ENCODE peak calls at places on chromosomes 16 and 17, in eight cellular contexts. J is stomach; W is cardiac fibroblast; I is fibroblast of lung; V is neural progenitor cell; P is left lung; K is bronchial epithelial cell; Z is CD8-positive, alpha-beta T cell. T is an unnamed sample.

GRCh38 chr17:15657868-15658775 is 26.0 kb downstream of the TRIM16 start:
- DNase-seq in J (no peak), W (no peak), I (no peak), V (no peak), P (no peak), K (peak), Z (no peak), T (no peak)

GRCh38 chr17:81039854-81040758 is 5.2 kb downstream of the BAIAP2 start:
- DNase-seq in J (no peak), W (peak), I (peak), V (no peak), P (no peak), K (peak), Z (no peak), T (no peak)

GRCh38 chr17:65537845-65538678 is 23.4 kb downstream of the AXIN2 start:
- DNase-seq in J (no peak), W (no peak), I (no peak), V (no peak), P (no peak), K (no peak), Z (no peak), T (no peak)

GRCh38 chr16:53695070-53695469 is 8.6 kb downstream of the RPGRIP1L start:
- DNase-seq in J (no peak), W (no peak), I (peak), V (no peak), P (no peak), K (peak), Z (no peak), T (no peak)

GRCh38 chr17:43543771-43544575 is 2.2 kb downstream of the ETV4 start:
- DNase-seq in J (no peak), W (no peak), I (no peak), V (no peak), P (no peak), K (no peak), Z (no peak), T (no peak)

GRCh38 chr16:57807968-57808528 is 5.8 kb upstream of the KIFC3 start:
- DNase-seq in J (peak), W (peak), I (peak), V (peak), P (peak), K (peak), Z (peak), T (no peak)

GRCh38 chr17:14299261-14300093 is 1.4 kb upstream of the HS3ST3B1 start:
- DNase-seq in J (peak), W (peak), I (peak), V (peak), P (no peak), K (no peak), Z (peak), T (no peak)

GRCh38 chr17:79619636-79620206 is 8.9 kb upstream of the RBFOX3 start:
- DNase-seq in J (no peak), W (no peak), I (no peak), V (no peak), P (peak), K (no peak), Z (no peak), T (peak)

GRCh38 chr17:18859256-18859655 is 1.3 kb downstream of the PRPSAP2 start:
- DNase-seq in J (no peak), W (peak), I (peak), V (peak), P (no peak), K (peak), Z (no peak), T (peak)

GRCh38 chr16:49912688-49913087 is 56.8 kb upstream of the ZNF423 start:
- DNase-seq in J (no peak), W (no peak), I (no peak), V (no peak), P (no peak), K (no peak), Z (no peak), T (no peak)

GRCh38 chr16:75762746-75763145 is 36.5 kb upstream of the CPHXL start:
- DNase-seq in J (no peak), W (no peak), I (no peak), V (no peak), P (no peak), K (no peak), Z (no peak), T (no peak)

GRCh38 chr16:68739964-68740627 is 3.0 kb downstream of the CDH1 start:
- DNase-seq in J (no peak), W (no peak), I (no peak), V (no peak), P (no peak), K (peak), Z (no peak), T (no peak)

GRCh38 chr16:21277927-21278706 is at the start of gene CRYM:
- DNase-seq in J (peak), W (peak), I (peak), V (peak), P (peak), K (peak), Z (peak), T (peak)

GRCh38 chr17:76951375-76951905 is 83.2 kb downstream of the MGAT5B start:
- DNase-seq in J (no peak), W (no peak), I (no peak), V (no peak), P (no peak), K (no peak), Z (no peak), T (no peak)

GRCh38 chr16:21598676-21599157 is 660 bp upstream of the METTL9 start:
- DNase-seq in J (no peak), W (no peak), I (no peak), V (no peak), P (peak), K (no peak), Z (no peak), T (no peak)

GRCh38 chr17:12627177-12627629 is 38.5 kb upstream of the MYOCD start:
- DNase-seq in J (peak), W (peak), I (peak), V (no peak), P (no peak), K (peak), Z (no peak), T (no peak)

GRCh38 chr16:71883849-71884638 is at the start of gene ZNF821:
- DNase-seq in J (peak), W (peak), I (peak), V (peak), P (peak), K (peak), Z (peak), T (peak)

GRCh38 chr16:54169112-54169511 is 117.5 kb downstream of the IRX3 start:
- DNase-seq in J (no peak), W (no peak), I (no peak), V (no peak), P (no peak), K (no peak), Z (no peak), T (no peak)

GRCh38 chr17:74780443-74781238 is 4.5 kb upstream of the NAT9 start:
- DNase-seq in J (no peak), W (no peak), I (peak), V (peak), P (no peak), K (no peak), Z (peak), T (no peak)

GRCh38 chr17:21523482-21524210 is 147.5 kb downstream of the KCNJ12 start:
- DNase-seq in J (no peak), W (no peak), I (no peak), V (no peak), P (no peak), K (no peak), Z (no peak), T (no peak)

GRCh38 chr16:53968454-53968853 is 264.5 kb downstream of the FTO start:
- DNase-seq in J (no peak), W (no peak), I (no peak), V (no peak), P (no peak), K (peak), Z (no peak), T (no peak)

GRCh38 chr17:82128287-82128686 is 30.3 kb upstream of the FASN start:
- DNase-seq in J (no peak), W (no peak), I (no peak), V (no peak), P (no peak), K (no peak), Z (peak), T (no peak)

GRCh38 chr17:29533976-29534375 is 32.9 kb downstream of the ABHD15 start:
- DNase-seq in J (no peak), W (no peak), I (no peak), V (no peak), P (no peak), K (no peak), Z (no peak), T (no peak)

GRCh38 chr17:63082273-63082861 is 116.3 kb downstream of the TANC2 start:
- DNase-seq in J (no peak), W (peak), I (peak), V (no peak), P (no peak), K (no peak), Z (no peak), T (no peak)

GRCh38 chr17:61354895-61355294 is 44.7 kb upstream of the TBX2 start:
- DNase-seq in J (no peak), W (no peak), I (no peak), V (peak), P (no peak), K (no peak), Z (no peak), T (no peak)

GRCh38 chr16:30335598-30336474 is 19.3 kb downstream of the CD2BP2 start:
- DNase-seq in J (no peak), W (peak), I (peak), V (no peak), P (peak), K (peak), Z (no peak), T (no peak)

GRCh38 chr17:30336369-30337171 is 2.7 kb upstream of the TMIGD1 start:
- DNase-seq in J (peak), W (peak), I (peak), V (peak), P (no peak), K (peak), Z (peak), T (no peak)

GRCh38 chr17:15516150-15516549 is 47.1 kb downstream of the TVP23C start:
- DNase-seq in J (no peak), W (peak), I (peak), V (no peak), P (no peak), K (peak), Z (no peak), T (no peak)

GRCh38 chr16:3952342-3953131 is 72.0 kb upstream of the CREBBP start:
- DNase-seq in J (no peak), W (peak), I (no peak), V (peak), P (no peak), K (no peak), Z (no peak), T (no peak)

DNA sequence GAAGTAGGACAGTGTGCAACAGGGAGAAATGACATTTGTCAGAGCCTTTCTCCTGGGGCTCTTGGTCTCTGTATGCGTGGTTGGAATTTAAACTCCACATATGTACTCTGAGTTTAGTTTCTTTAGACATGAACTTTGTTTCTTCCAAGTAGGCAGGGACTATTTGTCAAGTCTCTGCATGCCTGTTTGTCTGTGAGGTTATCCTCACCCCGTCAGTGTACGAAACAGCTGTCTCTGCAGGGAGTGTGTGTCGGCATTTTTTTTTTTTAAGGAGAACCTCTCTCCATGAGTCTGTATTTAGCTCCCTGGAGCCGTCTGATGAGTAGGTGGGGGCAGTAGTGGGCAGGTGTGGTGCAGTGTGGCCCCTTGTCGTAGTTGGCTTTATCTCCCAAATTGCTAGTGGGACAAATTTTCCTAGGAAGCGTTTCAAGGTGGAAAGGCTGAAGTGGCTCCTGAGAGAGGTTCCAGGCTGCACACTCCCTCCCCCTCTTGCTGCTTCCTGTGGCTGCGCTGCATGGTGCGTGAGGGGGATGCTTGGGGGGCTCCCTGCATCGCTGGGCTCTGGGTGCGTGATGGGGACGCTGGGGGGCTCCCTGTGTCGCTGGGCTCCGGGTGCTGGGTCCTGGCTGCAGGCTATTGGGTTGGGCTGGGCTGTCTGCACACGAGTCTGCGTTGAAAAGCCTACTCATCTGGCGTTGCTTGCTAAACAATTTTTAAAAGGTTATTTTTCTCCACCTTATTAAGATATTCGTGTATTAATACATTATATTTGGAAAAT is 29.9 kb downstream of the NDEL1 start:
- DNase-seq in J (no peak), W (peak), I (peak), V (no peak), P (no peak), K (peak), Z (no peak), T (no peak)
- H3K4me3 ChIP-seq in J (no peak), W (no peak), I (no peak), V (no peak), P (no peak), K (no peak), Z (no peak), T (no peak)

DNA sequence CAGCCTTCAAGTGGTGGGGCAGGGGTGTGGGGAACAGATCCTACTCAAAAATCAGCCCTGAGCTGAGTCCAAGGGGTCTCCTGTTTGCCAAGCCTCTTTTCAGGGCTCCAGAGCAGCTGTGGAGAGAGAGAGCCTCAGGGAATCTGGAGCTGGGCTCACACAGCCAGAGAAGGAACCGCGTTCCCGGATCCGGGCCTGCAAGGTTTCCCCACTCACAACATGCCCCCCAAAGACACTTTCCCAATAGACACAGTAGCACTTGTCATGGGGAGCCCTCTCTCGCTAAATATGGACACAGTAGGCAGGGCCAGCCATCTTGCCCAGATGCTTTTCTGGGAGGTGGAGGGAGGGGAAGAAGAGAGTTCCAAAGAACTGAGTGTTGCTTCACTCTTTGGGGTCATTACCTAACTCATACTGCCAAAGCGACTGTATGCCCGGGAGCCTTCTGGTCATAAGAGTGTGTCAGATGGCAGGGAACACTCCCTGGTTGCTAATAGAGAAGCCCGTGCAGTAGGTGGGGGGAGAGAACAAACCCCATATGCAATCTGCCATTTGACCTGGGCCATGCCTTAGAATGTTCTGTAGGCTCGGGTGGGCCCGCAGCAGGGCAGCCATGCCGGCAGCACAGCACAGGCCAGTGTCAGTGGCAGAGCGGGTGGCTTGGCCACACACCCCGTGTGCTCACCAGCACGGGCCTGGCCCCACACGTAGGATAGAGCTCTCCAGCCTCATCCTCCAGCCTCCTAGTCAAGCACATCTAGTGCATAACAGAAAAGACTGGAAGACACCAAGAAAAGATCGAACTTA is 120.6 kb downstream of the SOCS1 start:
- DNase-seq in J (no peak), W (peak), I (peak), V (no peak), P (no peak), K (peak), Z (no peak), T (no peak)
- TF ChIP-seq CTCF in J (no peak), W (no peak), I (no peak), V (no peak), P (no peak), K (no peak), Z (no peak), T (no peak)

DNA sequence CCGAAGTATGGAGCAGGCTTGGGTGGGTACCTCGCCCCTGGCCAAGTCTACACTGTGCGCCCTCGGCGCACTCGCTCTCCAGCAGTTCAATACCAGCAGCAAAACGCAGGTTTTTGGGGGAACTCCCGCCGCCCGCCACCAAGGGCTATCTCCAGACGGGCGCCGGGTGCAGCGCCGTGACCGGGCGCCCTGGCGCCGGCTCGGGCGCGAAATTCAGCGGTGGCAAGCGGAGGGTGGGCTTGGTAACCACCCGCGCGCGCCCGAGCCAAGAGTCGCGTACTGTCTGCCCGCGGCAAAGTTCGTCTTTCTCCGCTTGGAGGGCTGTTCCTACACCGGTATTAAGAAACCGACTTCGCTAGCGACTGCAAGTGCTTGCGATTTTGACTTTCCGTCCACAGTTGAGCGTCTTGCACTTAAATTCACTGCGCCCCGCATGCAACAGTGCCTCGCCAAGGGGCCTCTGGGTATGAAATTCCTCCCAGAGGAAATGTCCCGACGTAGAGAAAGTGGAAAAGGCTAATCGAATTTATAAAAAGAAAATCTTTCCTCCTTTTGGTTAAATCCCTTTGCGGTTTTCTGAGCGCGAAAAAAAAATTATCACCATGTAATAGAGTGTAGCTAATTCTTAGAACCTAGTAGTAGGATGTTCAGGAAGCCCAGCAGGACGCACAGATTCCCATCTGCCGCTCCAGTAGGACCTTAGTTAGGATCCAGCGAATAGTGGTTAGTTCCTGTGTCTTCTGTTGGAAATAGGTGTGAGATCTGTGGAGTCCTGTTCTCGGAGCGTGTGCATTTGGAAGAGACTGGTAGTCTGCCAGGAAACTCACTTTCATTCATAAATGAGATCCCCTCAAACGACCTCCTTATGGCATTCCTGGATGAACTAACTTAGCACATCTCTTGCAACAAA is 5.1 kb upstream of the SALL1 start:
- DNase-seq in J (no peak), W (peak), I (peak), V (peak), P (no peak), K (no peak), Z (no peak), T (no peak)
- H3K4me3 ChIP-seq in J (peak), W (peak), I (peak), V (peak), P (no peak), K (no peak), Z (no peak), T (peak)

DNA sequence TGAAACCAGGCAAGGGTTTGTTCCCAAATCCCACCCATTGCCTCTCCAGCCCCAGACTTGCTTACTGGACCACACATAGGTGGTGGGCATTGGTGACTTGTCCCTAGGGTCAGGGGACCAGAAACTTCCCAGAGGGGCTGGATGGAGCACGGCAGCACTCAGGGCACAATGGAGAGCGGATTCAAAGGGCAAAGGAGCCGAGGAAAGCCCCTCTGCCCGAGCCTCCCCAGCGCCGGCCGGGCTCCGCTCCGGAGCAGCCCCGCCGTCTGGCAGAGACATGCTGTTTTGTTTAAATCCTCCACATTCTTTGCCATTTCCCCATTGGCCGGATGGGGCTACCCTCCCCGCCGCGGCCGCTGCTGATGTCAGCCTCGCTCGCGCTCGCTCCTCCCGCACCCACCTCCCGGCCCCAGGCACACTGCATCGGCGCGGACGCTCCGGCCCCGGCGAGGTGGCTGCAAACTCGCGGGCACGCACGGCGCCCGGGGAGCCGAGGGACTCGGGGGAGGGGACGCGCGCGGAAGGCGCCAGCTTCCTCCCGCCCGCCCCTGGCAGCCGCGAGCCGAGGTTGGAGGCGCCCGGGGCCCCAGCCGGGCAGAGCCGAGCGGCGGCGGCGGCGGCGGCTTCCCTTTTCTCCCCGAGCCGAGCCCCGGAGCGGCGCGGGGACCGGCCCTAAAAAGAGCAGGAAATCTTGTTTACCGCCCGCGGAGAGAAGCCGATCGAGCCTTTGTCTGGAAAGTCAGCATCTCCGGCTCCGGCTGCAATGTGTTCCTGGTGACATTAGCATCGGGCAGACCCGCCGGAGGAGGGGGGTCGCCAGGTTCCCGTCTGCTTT is at the start of gene PITPNC1:
- DNase-seq in J (peak), W (peak), I (peak), V (peak), P (peak), K (peak), Z (peak), T (peak)
- TF ChIP-seq CTCF in J (no peak), W (no peak), I (peak), V (no peak), P (no peak), K (no peak), Z (no peak), T (peak)

GRCh38 chr17:40099627-40100418 is 566 bp downstream of the NR1D1 start:
- DNase-seq in J (no peak), W (no peak), I (no peak), V (no peak), P (no peak), K (no peak), Z (no peak), T (no peak)

GRCh38 chr17:40100419-40100668 is at the start of gene NR1D1:
- DNase-seq in J (no peak), W (no peak), I (no peak), V (no peak), P (no peak), K (no peak), Z (no peak), T (no peak)

GRCh38 chr17:40103082-40103741 is 2.8 kb upstream of the NR1D1 start:
- DNase-seq in J (no peak), W (no peak), I (no peak), V (no peak), P (no peak), K (no peak), Z (no peak), T (no peak)

GRCh38 chr17:40100669-40101366 is 429 bp upstream of the NR1D1 start:
- DNase-seq in J (peak), W (peak), I (peak), V (peak), P (peak), K (peak), Z (peak), T (peak)

GRCh38 chr17:40101367-40102210 is 1.2 kb upstream of the NR1D1 start:
- DNase-seq in J (no peak), W (no peak), I (no peak), V (no peak), P (no peak), K (no peak), Z (no peak), T (no peak)
- H3K4me3 ChIP-seq in J (peak), W (no peak), I (peak), V (no peak), P (no peak), K (no peak), Z (no peak), T (peak)